ENCODE peak calls at places on chromosomes 5 and 9, in nine cellular contexts. One of them, this sample, is unnamed.

GRCh38 chr9:652896-653295 is 188.6 kb upstream of the DMRT1 start:
- DNase-seq in stimulated activated CD8-positive, alpha-beta memory T cell treated with anti-CD3 and anti-CD28 coated beads, Interleukin-7, amount 100 ng/mL, for 48 hours: no peak
- DNase-seq in OCI-LY7: no peak
- DNase-seq in activated CD4-positive, CD25-positive, alpha-beta regulatory T cell: no peak
- DNase-seq in IMR-90: no peak
- DNase-seq in psoas muscle: peak; percentile 72
- DNase-seq in NCI-H2227 treated with DMSO at 0.1 percent for 48 hours: no peak
- DNase-seq in ecto neural progenitor cell: no peak
- DNase-seq in heart left ventricle: peak; percentile 74
- DNase-seq in this sample: no peak

GRCh38 chr9:106404137-106404536 is 458.8 kb upstream of the ZNF462 start:
- DNase-seq in stimulated activated CD8-positive, alpha-beta memory T cell treated with anti-CD3 and anti-CD28 coated beads, Interleukin-7, amount 100 ng/mL, for 48 hours: no peak
- DNase-seq in OCI-LY7: no peak
- DNase-seq in activated CD4-positive, CD25-positive, alpha-beta regulatory T cell: no peak
- DNase-seq in IMR-90: no peak
- DNase-seq in psoas muscle: no peak
- DNase-seq in NCI-H2227 treated with DMSO at 0.1 percent for 48 hours: no peak
- DNase-seq in ecto neural progenitor cell: no peak
- DNase-seq in heart left ventricle: no peak
- DNase-seq in this sample: no peak

GRCh38 chr9:127053057-127053821 is 69.2 kb downstream of the ANGPTL2 start:
- DNase-seq in stimulated activated CD8-positive, alpha-beta memory T cell treated with anti-CD3 and anti-CD28 coated beads, Interleukin-7, amount 100 ng/mL, for 48 hours: no peak
- DNase-seq in OCI-LY7: no peak
- DNase-seq in activated CD4-positive, CD25-positive, alpha-beta regulatory T cell: no peak
- DNase-seq in IMR-90: no peak
- DNase-seq in psoas muscle: no peak
- DNase-seq in NCI-H2227 treated with DMSO at 0.1 percent for 48 hours: no peak
- DNase-seq in ecto neural progenitor cell: no peak
- DNase-seq in heart left ventricle: peak; percentile 58
- DNase-seq in this sample: no peak

GRCh38 chr9:23073136-23073535 is 626.5 kb downstream of the DMRTA1 start:
- DNase-seq in stimulated activated CD8-positive, alpha-beta memory T cell treated with anti-CD3 and anti-CD28 coated beads, Interleukin-7, amount 100 ng/mL, for 48 hours: no peak
- DNase-seq in OCI-LY7: no peak
- DNase-seq in activated CD4-positive, CD25-positive, alpha-beta regulatory T cell: no peak
- DNase-seq in IMR-90: no peak
- DNase-seq in psoas muscle: no peak
- DNase-seq in NCI-H2227 treated with DMSO at 0.1 percent for 48 hours: no peak
- DNase-seq in ecto neural progenitor cell: no peak
- DNase-seq in heart left ventricle: no peak
- DNase-seq in this sample: peak; percentile 2

GRCh38 chr9:14690986-14691730 is 2.1 kb downstream of the ZDHHC21 start:
- DNase-seq in stimulated activated CD8-positive, alpha-beta memory T cell treated with anti-CD3 and anti-CD28 coated beads, Interleukin-7, amount 100 ng/mL, for 48 hours: no peak
- DNase-seq in OCI-LY7: peak; percentile 21
- DNase-seq in activated CD4-positive, CD25-positive, alpha-beta regulatory T cell: no peak
- DNase-seq in IMR-90: no peak
- DNase-seq in psoas muscle: no peak
- DNase-seq in NCI-H2227 treated with DMSO at 0.1 percent for 48 hours: no peak
- DNase-seq in ecto neural progenitor cell: no peak
- DNase-seq in heart left ventricle: no peak
- DNase-seq in this sample: no peak

GRCh38 chr5:91219803-91220371 is 163.2 kb downstream of the ARRDC3 start:
- DNase-seq in stimulated activated CD8-positive, alpha-beta memory T cell treated with anti-CD3 and anti-CD28 coated beads, Interleukin-7, amount 100 ng/mL, for 48 hours: no peak
- DNase-seq in OCI-LY7: peak; percentile 27
- DNase-seq in activated CD4-positive, CD25-positive, alpha-beta regulatory T cell: no peak
- DNase-seq in IMR-90: peak; percentile 57
- DNase-seq in psoas muscle: no peak
- DNase-seq in NCI-H2227 treated with DMSO at 0.1 percent for 48 hours: no peak
- DNase-seq in ecto neural progenitor cell: no peak
- DNase-seq in heart left ventricle: no peak
- DNase-seq in this sample: no peak

GRCh38 chr9:137049544-137050449 is 3.8 kb upstream of the NPDC1 start:
- DNase-seq in stimulated activated CD8-positive, alpha-beta memory T cell treated with anti-CD3 and anti-CD28 coated beads, Interleukin-7, amount 100 ng/mL, for 48 hours: no peak
- DNase-seq in OCI-LY7: peak; percentile 62
- DNase-seq in activated CD4-positive, CD25-positive, alpha-beta regulatory T cell: peak; percentile 32
- DNase-seq in IMR-90: peak; percentile 20
- DNase-seq in psoas muscle: no peak
- DNase-seq in NCI-H2227 treated with DMSO at 0.1 percent for 48 hours: no peak
- DNase-seq in ecto neural progenitor cell: peak; percentile 82
- DNase-seq in heart left ventricle: no peak
- DNase-seq in this sample: no peak

GRCh38 chr5:78569441-78569840 is 79.1 kb downstream of the LHFPL2 start:
- DNase-seq in stimulated activated CD8-positive, alpha-beta memory T cell treated with anti-CD3 and anti-CD28 coated beads, Interleukin-7, amount 100 ng/mL, for 48 hours: no peak
- DNase-seq in OCI-LY7: no peak
- DNase-seq in activated CD4-positive, CD25-positive, alpha-beta regulatory T cell: no peak
- DNase-seq in IMR-90: peak; percentile 87
- DNase-seq in psoas muscle: peak; percentile 80
- DNase-seq in NCI-H2227 treated with DMSO at 0.1 percent for 48 hours: no peak
- DNase-seq in ecto neural progenitor cell: no peak
- DNase-seq in heart left ventricle: peak; percentile 46
- DNase-seq in this sample: peak; percentile 84

GRCh38 chr5:10069781-10070313 is 179.8 kb downstream of the ATPSCKMT start:
- DNase-seq in stimulated activated CD8-positive, alpha-beta memory T cell treated with anti-CD3 and anti-CD28 coated beads, Interleukin-7, amount 100 ng/mL, for 48 hours: no peak
- DNase-seq in OCI-LY7: no peak
- DNase-seq in activated CD4-positive, CD25-positive, alpha-beta regulatory T cell: no peak
- DNase-seq in IMR-90: no peak
- DNase-seq in psoas muscle: no peak
- DNase-seq in NCI-H2227 treated with DMSO at 0.1 percent for 48 hours: no peak
- DNase-seq in ecto neural progenitor cell: no peak
- DNase-seq in heart left ventricle: no peak
- DNase-seq in this sample: no peak

GRCh38 chr9:104849023-104849422 is 78.9 kb downstream of the ABCA1 start:
- DNase-seq in stimulated activated CD8-positive, alpha-beta memory T cell treated with anti-CD3 and anti-CD28 coated beads, Interleukin-7, amount 100 ng/mL, for 48 hours: no peak
- DNase-seq in OCI-LY7: no peak
- DNase-seq in activated CD4-positive, CD25-positive, alpha-beta regulatory T cell: no peak
- DNase-seq in IMR-90: peak; percentile 64
- DNase-seq in psoas muscle: no peak
- DNase-seq in NCI-H2227 treated with DMSO at 0.1 percent for 48 hours: no peak
- DNase-seq in ecto neural progenitor cell: no peak
- DNase-seq in heart left ventricle: no peak
- DNase-seq in this sample: no peak

GRCh38 chr5:23727271-23727670 is 219.9 kb downstream of the PRDM9 start:
- DNase-seq in stimulated activated CD8-positive, alpha-beta memory T cell treated with anti-CD3 and anti-CD28 coated beads, Interleukin-7, amount 100 ng/mL, for 48 hours: no peak
- DNase-seq in OCI-LY7: no peak
- DNase-seq in activated CD4-positive, CD25-positive, alpha-beta regulatory T cell: no peak
- DNase-seq in IMR-90: no peak
- DNase-seq in psoas muscle: no peak
- DNase-seq in NCI-H2227 treated with DMSO at 0.1 percent for 48 hours: peak; percentile 5
- DNase-seq in ecto neural progenitor cell: no peak
- DNase-seq in heart left ventricle: no peak
- DNase-seq in this sample: no peak

GRCh38 chr9:99712214-99712613 is 109.5 kb upstream of the NR4A3 start:
- DNase-seq in stimulated activated CD8-positive, alpha-beta memory T cell treated with anti-CD3 and anti-CD28 coated beads, Interleukin-7, amount 100 ng/mL, for 48 hours: no peak
- DNase-seq in OCI-LY7: no peak
- DNase-seq in activated CD4-positive, CD25-positive, alpha-beta regulatory T cell: no peak
- DNase-seq in IMR-90: no peak
- DNase-seq in psoas muscle: no peak
- DNase-seq in NCI-H2227 treated with DMSO at 0.1 percent for 48 hours: no peak
- DNase-seq in ecto neural progenitor cell: no peak
- DNase-seq in heart left ventricle: no peak
- DNase-seq in this sample: no peak

GRCh38 chr9:96646081-96646991 is 8.8 kb downstream of the PRXL2C start:
- DNase-seq in stimulated activated CD8-positive, alpha-beta memory T cell treated with anti-CD3 and anti-CD28 coated beads, Interleukin-7, amount 100 ng/mL, for 48 hours: no peak
- DNase-seq in OCI-LY7: no peak
- DNase-seq in activated CD4-positive, CD25-positive, alpha-beta regulatory T cell: no peak
- DNase-seq in IMR-90: peak; percentile 86
- DNase-seq in psoas muscle: peak; percentile 62
- DNase-seq in NCI-H2227 treated with DMSO at 0.1 percent for 48 hours: no peak
- DNase-seq in ecto neural progenitor cell: no peak
- DNase-seq in heart left ventricle: no peak
- DNase-seq in this sample: peak; percentile 44

GRCh38 chr9:77498891-77499290 is 149.2 kb downstream of the GNA14 start:
- DNase-seq in stimulated activated CD8-positive, alpha-beta memory T cell treated with anti-CD3 and anti-CD28 coated beads, Interleukin-7, amount 100 ng/mL, for 48 hours: no peak
- DNase-seq in OCI-LY7: no peak
- DNase-seq in activated CD4-positive, CD25-positive, alpha-beta regulatory T cell: no peak
- DNase-seq in IMR-90: no peak
- DNase-seq in psoas muscle: no peak
- DNase-seq in NCI-H2227 treated with DMSO at 0.1 percent for 48 hours: no peak
- DNase-seq in ecto neural progenitor cell: no peak
- DNase-seq in heart left ventricle: no peak
- DNase-seq in this sample: peak; percentile 65